ENCODE peak calls at places on chromosomes 2 and 18, in ten cellular contexts. V is neural progenitor cell, I is SK-N-SH, F is uterus, D is heart left ventricle, G is H1, K is astrocyte, N is left ventricle myocardium inferior, O is IMR-90, E is fibroblast of lung. S is an unnamed sample.

GRCh38 chr2:150134223-150134858 is 353.1 kb downstream of the RND3 start:
- DNase-seq in V (no peak), I (no peak), F (no peak), D (no peak), G (no peak), K (peak; percentile 88), N (no peak), O (peak; percentile 51), E (peak; percentile 65), S (no peak)

GRCh38 chr18:62716679-62717058 is 1.3 kb downstream of the PHLPP1 start:
- DNase-seq in V (peak; percentile 79), I (peak; percentile 77), F (peak; percentile 46), D (peak; percentile 56), G (no peak), K (peak; percentile 11), N (peak; percentile 59), O (no peak), E (peak; percentile 14), S (no peak)

GRCh38 chr2:55899881-55900280 is 23.7 kb downstream of the EFEMP1 start:
- DNase-seq in V (no peak), I (no peak), F (no peak), D (no peak), G (no peak), K (peak; percentile 95), N (no peak), O (peak; percentile 73), E (peak; percentile 86), S (no peak)

GRCh38 chr2:29799628-29800027 is 121.8 kb downstream of the ALK start:
- DNase-seq in V (no peak), I (no peak), F (no peak), D (no peak), G (no peak), K (no peak), N (no peak), O (no peak), E (no peak), S (no peak)

GRCh38 chr2:217316743-217317142 is 456.9 kb upstream of the TNP1 start:
- DNase-seq in V (no peak), I (no peak), F (no peak), D (no peak), G (no peak), K (peak; percentile 80), N (no peak), O (peak; percentile 73), E (peak; percentile 23), S (peak; percentile 38)

GRCh38 chr2:241898681-241899270 is 29.2 kb downstream of the RTP5 start:
- DNase-seq in V (no peak), I (peak; percentile 19), F (no peak), D (no peak), G (no peak), K (no peak), N (no peak), O (no peak), E (no peak), S (no peak)

GRCh38 chr18:70334728-70335329 is 46.0 kb downstream of the SOCS6 start:
- DNase-seq in V (no peak), I (no peak), F (no peak), D (no peak), G (no peak), K (no peak), N (no peak), O (no peak), E (peak; percentile 58), S (peak; percentile 91)

GRCh38 chr18:79380816-79381806 is 14.6 kb upstream of the NFATC1 start:
- DNase-seq in V (peak; percentile 85), I (peak; percentile 92), F (peak; percentile 78), D (no peak), G (no peak), K (no peak), N (peak; percentile 65), O (peak; percentile 29), E (peak; percentile 42), S (peak; percentile 23)

GRCh38 chr2:220701115-220701514 is 871.0 kb downstream of the EPHA4 start:
- DNase-seq in V (no peak), I (no peak), F (no peak), D (no peak), G (no peak), K (peak; percentile 20), N (no peak), O (no peak), E (no peak), S (peak; percentile 28)

GRCh38 chr2:98037666-98038339 is 42.1 kb upstream of the TMEM131 start:
- DNase-seq in V (no peak), I (no peak), F (no peak), D (no peak), G (no peak), K (no peak), N (no peak), O (no peak), E (no peak), S (no peak)

GRCh38 chr18:57461652-57462269 is 26.6 kb downstream of the ONECUT2 start:
- DNase-seq in V (no peak), I (no peak), F (no peak), D (no peak), G (no peak), K (no peak), N (no peak), O (no peak), E (no peak), S (no peak)

GRCh38 chr2:9256147-9256546 is 49.5 kb downstream of the ASAP2 start:
- DNase-seq in V (no peak), I (peak; percentile 62), F (no peak), D (no peak), G (no peak), K (no peak), N (no peak), O (no peak), E (no peak), S (no peak)

GRCh38 chr2:15770606-15771005 is 169.7 kb upstream of the MYCN start:
- DNase-seq in V (no peak), I (no peak), F (no peak), D (no peak), G (no peak), K (no peak), N (no peak), O (no peak), E (no peak), S (no peak)
- H3K27me3 ChIP-seq in V (no peaks in the 10 kb centered on the region), I (no peaks in the 10 kb centered on the region), F (no peaks in the 10 kb centered on the region), D (no peaks in the 10 kb centered on the region), G (no peaks in the 10 kb centered on the region), K (no peaks in the 10 kb centered on the region), N (no peaks in the 10 kb centered on the region), O (no peaks in the 10 kb centered on the region), E (no peaks in the 10 kb centered on the region), S (no peaks in the 10 kb centered on the region)

GRCh38 chr18:50917021-50917420 is 38.1 kb downstream of the ME2 start:
- DNase-seq in V (no peak), I (no peak), F (no peak), D (no peak), G (no peak), K (peak; percentile 10), N (no peak), O (peak; percentile 15), E (peak; percentile 6), S (no peak)
- H3K36me3 ChIP-seq in V (peaks cover 14% of the 10 kb centered on the region), I (peaks cover 27% of the 10 kb centered on the region), F (no peaks in the 10 kb centered on the region), D (no peaks in the 10 kb centered on the region), G (peaks cover 50% of the 10 kb centered on the region), K (no peaks in the 10 kb centered on the region), N (peaks cover 64% of the 10 kb centered on the region), O (peaks cover 2% of the 10 kb centered on the region), E (no peaks in the 10 kb centered on the region), S (peaks cover 2% of the 10 kb centered on the region)

GRCh38 chr2:222319576-222320440 is 21.0 kb upstream of the PAX3 start:
- DNase-seq in V (no peak), I (peak; percentile 79), F (peak; percentile 46), D (no peak), G (no peak), K (no peak), N (no peak), O (no peak), E (no peak), S (no peak)

GRCh38 chr2:222320441-222321395 is 21.9 kb upstream of the PAX3 start:
- DNase-seq in V (peak; percentile 62), I (peak; percentile 58), F (peak; percentile 59), D (no peak), G (no peak), K (no peak), N (peak; percentile 59), O (no peak), E (no peak), S (no peak)

GRCh38 chr2:222318026-222318711 is 19.4 kb upstream of the PAX3 start:
- DNase-seq in V (peak; percentile 92), I (peak; percentile 84), F (peak; percentile 52), D (no peak), G (no peak), K (peak; percentile 56), N (peak; percentile 53), O (peak; percentile 52), E (peak; percentile 78), S (peak; percentile 73)

GRCh38 chr2:222322241-222322640 is 23.4 kb upstream of the PAX3 start:
- DNase-seq in V (no peak), I (no peak), F (no peak), D (no peak), G (no peak), K (no peak), N (no peak), O (no peak), E (no peak), S (no peak)

DNA sequence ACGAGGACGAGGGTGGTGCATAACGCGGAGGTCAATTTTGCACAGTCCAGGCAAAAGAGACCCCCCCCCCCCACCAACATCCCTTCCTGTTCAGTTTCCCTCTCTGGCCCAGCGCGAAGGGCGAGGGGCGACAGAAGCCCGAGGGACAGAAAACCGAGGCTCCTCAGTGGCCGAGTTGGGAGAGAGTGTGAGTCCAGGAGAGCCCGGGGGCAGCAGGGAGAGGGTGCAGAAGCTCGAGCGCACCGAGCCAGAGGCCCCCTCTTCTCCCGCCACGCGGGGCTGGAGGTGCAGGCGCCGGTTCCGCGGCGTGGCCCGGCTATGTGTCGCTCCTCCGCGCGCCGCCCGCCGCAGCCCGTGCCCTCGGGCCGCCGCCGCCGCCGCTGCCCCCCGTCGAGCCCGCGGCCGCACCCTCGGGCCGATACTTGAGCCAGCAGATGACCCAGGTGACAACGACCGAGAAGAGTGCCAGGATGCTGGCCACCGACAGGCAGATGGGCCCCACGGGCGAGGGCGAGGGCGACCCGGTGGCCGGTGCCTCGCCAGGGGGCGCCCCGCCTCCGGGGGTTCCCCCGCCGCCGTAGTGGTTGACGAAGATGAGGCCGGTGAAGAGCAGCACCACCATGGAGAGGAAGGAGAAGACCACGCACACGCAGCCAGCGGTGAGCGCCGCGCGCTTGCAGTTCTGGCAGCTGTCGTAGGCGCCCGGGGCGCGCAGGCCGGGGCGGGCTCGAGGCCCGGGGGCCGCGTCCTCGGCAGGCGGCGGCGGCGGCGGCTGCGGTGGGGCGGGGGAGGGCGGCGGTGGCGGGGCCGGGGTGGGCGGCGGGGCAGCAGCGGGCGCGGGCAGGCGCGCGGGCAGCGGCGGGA is 20.1 kb upstream of the PAX3 start:
- DNase-seq in V (peak; percentile 82), I (peak; percentile 77), F (peak; percentile 58), D (no peak), G (no peak), K (no peak), N (peak; percentile 49), O (no peak), E (no peak), S (no peak)
- TF ChIP-seq CTCF in V (peak; percentile 49), I (peak; percentile 26), F (peak; percentile 45), D (peak; percentile 49), G (peak; percentile 21), K (no peak), N (peak; percentile 58), O (peak; percentile 4), E (no peak), S (peak; percentile 41)

DNA sequence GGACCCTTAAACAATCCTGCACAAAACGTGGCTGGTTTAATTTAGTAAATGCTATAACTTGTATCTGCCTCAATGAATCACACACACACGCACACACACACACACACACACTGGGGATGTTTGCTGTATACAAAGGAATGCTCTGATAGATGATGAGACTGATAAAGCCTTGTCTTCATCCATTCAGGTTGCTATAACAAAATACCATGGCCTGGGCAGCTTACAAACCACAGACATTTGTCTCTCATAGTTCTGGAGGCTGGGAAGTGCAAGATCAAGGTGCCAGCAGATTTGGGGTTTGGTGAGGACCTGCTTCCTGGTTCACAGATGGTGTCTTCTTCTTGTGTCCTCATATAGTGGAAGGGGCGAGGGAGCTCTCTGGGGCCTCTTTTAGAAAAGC is 149.5 kb upstream of the HDAC4 start:
- DNase-seq in V (no peak), I (no peak), F (no peak), D (no peak), G (no peak), K (no peak), N (no peak), O (no peak), E (no peak), S (no peak)
- H3K27me3 ChIP-seq in V (no peaks in the 10 kb centered on the region), I (no peaks in the 10 kb centered on the region), F (no peaks in the 10 kb centered on the region), D (no peaks in the 10 kb centered on the region), G (no peaks in the 10 kb centered on the region), K (no peaks in the 10 kb centered on the region), N (peaks cover 89% of the 10 kb centered on the region), O (no peaks in the 10 kb centered on the region), E (no peaks in the 10 kb centered on the region), S (no peaks in the 10 kb centered on the region)

S was measured in bronchial epithelial cell.